ENCODE peak calls at places on chromosomes 2 and 18, in four cellular contexts. E, J, Y and M are unnamed samples.

GRCh38 chr2:20642026-20642971 is 8.6 kb downstream of the HS1BP3 start:
- DNase-seq in E (peak), J (peak), Y (peak), M (peak)

GRCh38 chr2:8430628-8431027 is 251.2 kb upstream of the ID2 start:
- DNase-seq in E (no peak), J (no peak), Y (no peak), M (no peak)

GRCh38 chr2:8872821-8873432 is 35.5 kb upstream of the KIDINS220 start:
- DNase-seq in E (peak), J (no peak), Y (peak), M (peak)

GRCh38 chr2:37984176-37984575 is 59.1 kb downstream of the RMDN2 start:
- DNase-seq in E (no peak), J (no peak), Y (no peak), M (no peak)

GRCh38 chr2:120237491-120237902 is 14.3 kb upstream of the TMEM185B start:
- DNase-seq in E (peak), J (no peak), Y (peak), M (no peak)

GRCh38 chr2:199861116-199861774 is 10.3 kb upstream of the FTCDNL1 start:
- DNase-seq in E (no peak), J (no peak), Y (peak), M (peak)

GRCh38 chr18:45774065-45774521 is 50.1 kb downstream of the SLC14A1 start:
- DNase-seq in E (no peak), J (no peak), Y (no peak), M (no peak)

GRCh38 chr2:209334188-209335017 is 89.4 kb upstream of the MAP2 start:
- DNase-seq in E (peak), J (peak), Y (peak), M (peak)

GRCh38 chr18:74251297-74252031 is 40.3 kb downstream of the CYB5A start:
- DNase-seq in E (no peak), J (no peak), Y (no peak), M (no peak)

GRCh38 chr2:111160758-111161157 is 40.0 kb downstream of the BCL2L11 start:
- DNase-seq in E (no peak), J (no peak), Y (no peak), M (no peak)

GRCh38 chr2:17156086-17156485 is 362.2 kb downstream of the RAD51AP2 start:
- DNase-seq in E (no peak), J (no peak), Y (no peak), M (no peak)

GRCh38 chr18:44732604-44733003 is 51.9 kb downstream of the SETBP1 start:
- DNase-seq in E (no peak), J (no peak), Y (no peak), M (no peak)

GRCh38 chr2:241563981-241564595 is 5.5 kb downstream of the BOK start:
- DNase-seq in E (no peak), J (no peak), Y (no peak), M (no peak)

GRCh38 chr18:59659486-59660187 is 37.6 kb downstream of the CCBE1 start:
- DNase-seq in E (no peak), J (no peak), Y (no peak), M (no peak)

GRCh38 chr2:85307527-85307897 is 20.3 kb downstream of the TGOLN2 start:
- DNase-seq in E (no peak), J (no peak), Y (no peak), M (no peak)

DNA sequence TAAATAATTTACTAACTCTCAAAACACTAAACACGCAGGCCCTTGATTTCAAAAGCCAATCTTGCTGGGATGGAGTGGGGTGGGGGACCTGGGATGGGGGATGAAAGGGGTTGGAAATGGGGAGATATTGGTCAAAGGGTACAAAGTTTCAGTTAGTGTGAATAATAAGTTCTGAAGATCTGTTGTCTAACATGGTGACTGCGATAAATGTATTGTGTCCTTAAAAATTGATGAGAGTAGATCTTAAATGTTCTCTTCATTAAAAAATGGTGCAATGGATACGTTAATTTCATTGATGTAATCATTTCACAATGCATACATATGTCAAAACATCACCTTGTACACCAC is 505 bp upstream of the ACYP2 start:
- DNase-seq in E (no peak), J (no peak), Y (no peak), M (no peak)
- TF ChIP-seq RAD21 in E (no peak), J (no peak), Y (no peak), M (no peak)

DNA sequence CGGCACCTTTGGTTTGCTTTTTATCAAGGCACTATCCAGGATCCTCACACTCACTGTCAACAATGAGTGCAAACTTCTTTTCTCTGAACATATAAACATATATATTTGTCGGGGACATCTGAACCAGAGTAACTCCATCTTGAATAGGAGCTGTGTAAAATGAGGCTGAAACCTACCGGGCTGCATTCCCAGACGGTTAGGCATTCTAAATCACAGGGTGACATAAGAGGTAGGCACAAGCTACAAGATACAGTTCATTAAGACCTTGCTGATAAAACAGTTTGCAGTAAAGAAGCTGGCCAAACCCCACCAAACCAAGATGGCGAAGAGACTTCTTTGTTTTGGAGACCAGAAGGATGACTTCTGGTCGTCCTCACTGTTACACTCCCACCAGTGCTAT is 65.7 kb downstream of the TACR1 start:
- DNase-seq in E (no peak), J (no peak), Y (no peak), M (no peak)
- TF ChIP-seq MAX in E (no peak), J (no peak), Y (no peak), M (no peak)

GRCh38 chr18:36301884-36302283 is 4.4 kb downstream of the FHOD3 start:
- DNase-seq in E (no peak), J (no peak), Y (no peak), M (no peak)

GRCh38 chr18:36304723-36305122 is 7.2 kb downstream of the FHOD3 start:
- DNase-seq in E (no peak), J (no peak), Y (no peak), M (no peak)

GRCh38 chr18:36300211-36300610 is 2.7 kb downstream of the FHOD3 start:
- DNase-seq in E (no peak), J (no peak), Y (no peak), M (no peak)

GRCh38 chr18:36303203-36303844 is 5.8 kb downstream of the FHOD3 start:
- DNase-seq in E (no peak), J (no peak), Y (no peak), M (no peak)

DNA sequence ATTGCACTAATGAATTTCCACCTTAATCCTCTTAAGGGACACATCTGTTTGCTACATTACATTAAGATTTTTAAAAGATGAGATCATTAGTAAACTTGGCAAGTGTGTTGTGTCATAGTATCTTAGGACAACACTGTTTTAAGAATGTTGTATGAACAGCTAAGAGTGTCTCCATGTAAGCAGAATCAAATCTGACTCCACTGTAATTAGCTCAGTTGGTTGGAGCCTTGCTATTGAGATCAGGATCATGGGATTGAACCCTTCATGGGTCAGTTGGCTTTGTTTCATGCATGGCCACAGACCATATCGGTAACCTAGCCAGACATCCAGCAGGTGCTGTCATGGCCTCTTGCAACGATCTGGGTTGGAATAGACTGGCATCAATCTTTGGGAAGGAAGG is 5.2 kb downstream of the FHOD3 start:
- DNase-seq in E (no peak), J (no peak), Y (no peak), M (no peak)
- TF ChIP-seq SIN3A in E (no peak), J (no peak), Y (no peak), M (no peak)

GRCh38 chr2:182818541-182819308 is 47.7 kb downstream of the FRZB start:
- DNase-seq in E (no peak), J (no peak), Y (no peak), M (peak)
- TF ChIP-seq RAD21 in E (no peak), J (no peak), Y (no peak), M (no peak)

GRCh38 chr18:42514522-42514921 is 559.5 kb downstream of the PIK3C3 start:
- DNase-seq in E (no peak), J (no peak), Y (no peak), M (no peak)
- TF ChIP-seq MAX in E (no peak), J (no peak), Y (no peak), M (no peak)

GRCh38 chr2:47250576-47251403 is 95.7 kb upstream of the STPG4 start:
- DNase-seq in E (peak), J (no peak), Y (no peak), M (no peak)
- TF ChIP-seq SIN3A in E (no peak), J (no peak), Y (no peak), M (no peak)

DNA sequence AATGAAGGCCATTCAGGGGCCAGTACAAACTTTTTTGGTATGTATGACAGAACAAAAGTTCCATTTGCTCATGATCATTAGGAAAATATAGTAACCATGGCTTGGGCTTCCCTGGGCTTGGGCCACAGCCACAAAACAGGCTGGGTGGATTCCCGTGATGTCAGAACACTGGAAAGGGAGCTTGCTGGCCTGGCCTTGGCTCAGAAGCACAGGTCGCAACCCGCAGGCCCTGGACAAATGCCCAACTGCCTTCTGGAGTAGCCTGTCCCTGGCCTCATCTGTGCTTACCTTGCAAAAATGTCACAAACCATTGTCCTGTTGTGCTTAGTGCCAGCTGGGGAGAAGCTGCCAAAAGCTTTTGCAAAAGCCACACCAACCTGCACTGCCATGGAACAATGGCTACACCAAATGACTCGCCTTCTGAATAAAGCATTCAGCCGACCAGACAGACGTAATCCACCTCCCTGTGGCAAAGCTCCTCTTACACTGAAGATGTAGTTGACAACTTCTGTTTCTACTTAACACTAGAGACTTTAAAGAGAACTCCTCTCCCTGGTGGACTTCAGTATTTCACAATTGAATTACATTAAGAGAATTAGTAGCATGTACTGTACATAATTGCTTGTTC is 125.5 kb downstream of the ANKRD44 start:
- DNase-seq in E (no peak), J (no peak), Y (no peak), M (no peak)
- TF ChIP-seq RAD21 in E (no peak), J (no peak), Y (no peak), M (no peak)